ENCODE peak calls at places on chromosomes 11 and 22, in four cellular contexts. N is WTC11, M is activated B cell treated with CpG ODN at 0.5 μM for 24 hours, J is RWPE1. H is an unnamed sample.

GRCh38 chr11:19559746-19560145 is 152.9 kb upstream of the NAV2 start:
- DNase-seq in N (no peak), M (no peak), J (no peak), H (no peak)

GRCh38 chr11:62449451-62449851 is 30.6 kb downstream of the SCGB1A1 start:
- DNase-seq in N (no peak), M (no peak), J (peak; percentile 41), H (no peak)

GRCh38 chr11:94968334-94968958 is 4.9 kb downstream of the CWC15 start:
- DNase-seq in N (no peak), M (no peak), J (peak; percentile 26), H (no peak)

GRCh38 chr22:37355174-37355573 is 72.1 kb downstream of the ELFN2 start:
- DNase-seq in N (no peak), M (no peak), J (no peak), H (no peak)

GRCh38 chr11:130478204-130478701 is 29.8 kb downstream of the ADAMTS15 start:
- DNase-seq in N (no peak), M (no peak), J (peak; percentile 80), H (no peak)

GRCh38 chr11:60482361-60482760 is 10.2 kb upstream of the MS4A12 start:
- DNase-seq in N (no peak), M (no peak), J (no peak), H (no peak)

GRCh38 chr11:40162901-40163300 is 1296.6 kb downstream of the LRRC4C start:
- DNase-seq in N (no peak), M (no peak), J (no peak), H (no peak)

GRCh38 chr11:12441081-12441801 is 63.9 kb downstream of the PARVA start:
- DNase-seq in N (no peak), M (no peak), J (peak; percentile 15), H (no peak)

GRCh38 chr11:6656581-6656915 is 939 bp upstream of the DCHS1 start:
- DNase-seq in N (no peak), M (no peak), J (no peak), H (no peak)

GRCh38 chr11:47413908-47414684 is 5.7 kb downstream of the SLC39A13 start:
- DNase-seq in N (no peak), M (no peak), J (no peak), H (no peak)

GRCh38 chr11:32052218-32052617 is 38.7 kb upstream of the RCN1 start:
- DNase-seq in N (peak; percentile 56), M (no peak), J (peak; percentile 61), H (peak; percentile 35)

GRCh38 chr22:38792833-38793232 is 1.1 kb downstream of the DNAL4 start:
- DNase-seq in N (no peak), M (no peak), J (no peak), H (no peak)

GRCh38 chr11:128361451-128362020 is 225.8 kb downstream of the ETS1 start:
- DNase-seq in N (no peak), M (no peak), J (no peak), H (no peak)

GRCh38 chr11:120540744-120541143 is 29.2 kb downstream of the GRIK4 start:
- DNase-seq in N (no peak), M (no peak), J (no peak), H (no peak)

GRCh38 chr22:32852346-32853251 is 51.1 kb downstream of the TIMP3 start:
- DNase-seq in N (no peak), M (no peak), J (no peak), H (no peak)

GRCh38 chr11:92727769-92728168 is 241.7 kb upstream of the MTNR1B start:
- DNase-seq in N (no peak), M (no peak), J (no peak), H (no peak)

GRCh38 chr22:45865561-45866397 is 111.2 kb downstream of the WNT7B start:
- DNase-seq in N (peak; percentile 42), M (no peak), J (no peak), H (no peak)
- TF ChIP-seq CTCF in N (peak; percentile 12), M (no peak), J (no peak), H (no peak)

DNA sequence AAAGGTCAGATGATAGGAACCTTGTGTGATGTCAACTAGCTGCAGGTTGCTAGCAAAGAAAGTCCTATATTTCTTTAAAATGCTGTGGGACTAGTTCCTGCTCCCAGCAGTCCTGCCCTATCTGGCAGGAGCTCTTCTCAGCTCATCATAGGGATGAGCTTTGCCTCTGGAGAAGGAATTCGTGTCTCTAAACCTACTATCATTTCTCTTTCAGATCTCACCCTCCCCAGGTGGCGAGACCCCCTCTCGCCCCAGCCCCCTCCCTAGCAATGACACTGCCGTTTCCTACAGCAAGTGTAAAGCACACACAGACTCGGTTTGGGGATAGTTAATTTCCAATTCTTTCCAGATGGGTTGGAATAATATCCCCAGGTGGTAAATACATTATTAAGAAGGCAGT is 533.3 kb downstream of the OPCML start:
- DNase-seq in N (no peak), M (no peak), J (no peak), H (no peak)
- TF ChIP-seq CTCF in N (no peak), M (no peak), J (no peak), H (no peak)

DNA sequence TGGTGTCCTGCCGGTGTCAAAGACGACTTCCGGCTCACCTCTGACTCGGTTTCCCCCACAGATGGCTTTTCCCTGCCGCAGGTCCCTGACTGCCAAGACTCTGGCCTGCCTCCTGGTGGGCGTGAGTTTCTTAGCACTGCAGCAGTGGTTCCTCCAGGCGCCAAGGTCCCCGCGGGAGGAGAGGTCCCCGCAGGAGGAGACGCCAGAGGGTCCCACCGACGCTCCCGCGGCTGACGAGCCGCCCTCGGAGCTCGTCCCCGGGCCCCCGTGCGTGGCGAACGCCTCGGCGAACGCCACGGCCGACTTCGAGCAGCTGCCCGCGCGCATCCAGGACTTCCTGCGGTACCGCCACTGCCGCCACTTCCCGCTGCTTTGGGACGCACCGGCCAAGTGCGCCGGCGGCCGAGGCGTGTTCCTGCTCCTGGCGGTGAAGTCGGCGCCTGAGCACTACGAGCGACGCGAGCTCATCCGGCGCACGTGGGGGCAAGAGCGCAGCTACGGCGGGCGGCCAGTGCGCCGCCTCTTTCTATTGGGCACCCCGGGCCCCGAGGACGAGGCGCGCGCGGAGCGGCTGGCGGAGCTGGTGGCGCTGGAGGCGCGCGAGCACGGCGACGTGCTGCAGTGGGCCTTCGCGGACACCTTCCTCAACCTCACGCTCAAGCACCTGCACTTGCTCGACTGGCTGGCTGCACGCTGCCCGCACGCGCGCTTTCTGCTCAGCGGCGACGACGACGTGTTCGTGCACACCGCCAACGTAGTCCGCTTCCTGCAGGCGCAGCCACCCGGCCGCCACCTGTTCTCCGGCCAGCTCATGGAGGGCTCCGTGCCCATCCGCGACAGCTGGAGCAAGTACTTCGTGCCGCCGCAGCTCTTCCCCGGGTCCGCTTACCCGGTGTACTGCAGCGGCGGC is 5.5 kb downstream of the B3GNT6 start:
- DNase-seq in N (peak; percentile 71), M (no peak), J (peak; percentile 33), H (no peak)
- TF ChIP-seq CTCF in N (peak; percentile 52), M (no peak), J (peak; percentile 31), H (no peak)

GRCh38 chr22:42296883-42297282 is 26.4 kb upstream of the TCF20 start:
- DNase-seq in N (no peak), M (no peak), J (no peak), H (no peak)

GRCh38 chr22:42297778-42298177 is 27.3 kb upstream of the TCF20 start:
- DNase-seq in N (no peak), M (no peak), J (no peak), H (no peak)

GRCh38 chr22:42298746-42299145 is 28.3 kb upstream of the TCF20 start:
- DNase-seq in N (no peak), M (no peak), J (no peak), H (no peak)

GRCh38 chr22:42294034-42294985 is 23.9 kb upstream of the TCF20 start:
- DNase-seq in N (peak; percentile 89), M (no peak), J (peak; percentile 45), H (no peak)

GRCh38 chr22:42296381-42296853 is 26.0 kb upstream of the TCF20 start:
- DNase-seq in N (peak; percentile 54), M (no peak), J (no peak), H (no peak)
- TF ChIP-seq CTCF in N (no peak), M (no peak), J (no peak), H (no peak)

DNA sequence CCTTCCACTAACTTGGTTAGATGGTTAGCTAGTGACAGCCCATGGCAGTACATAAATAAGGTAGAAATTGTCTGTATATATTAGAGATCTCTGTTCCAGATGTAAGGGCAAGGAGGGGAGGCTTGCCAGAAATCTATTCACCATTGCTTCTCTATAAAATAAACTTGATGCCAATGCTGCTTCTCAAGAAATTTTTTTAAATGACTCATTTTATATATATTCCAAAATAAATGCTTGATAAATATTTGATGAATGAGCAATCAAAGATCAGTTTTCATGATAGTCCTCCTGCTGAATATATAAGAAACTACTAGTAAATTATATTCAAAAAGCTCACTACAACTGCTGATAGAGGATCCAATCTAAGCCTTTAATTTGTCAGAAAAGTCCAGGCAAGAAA is 710.6 kb upstream of the CCDC179 start:
- DNase-seq in N (no peak), M (no peak), J (no peak), H (no peak)
- TF ChIP-seq CTCF in N (no peak), M (no peak), J (no peak), H (no peak)

GRCh38 chr11:44324787-44325525 is 15.0 kb upstream of the ALX4 start:
- DNase-seq in N (no peak), M (no peak), J (no peak), H (no peak)

GRCh38 chr11:44327730-44328691 is 18.1 kb upstream of the ALX4 start:
- DNase-seq in N (no peak), M (no peak), J (no peak), H (no peak)

GRCh38 chr11:44325698-44326097 is 15.8 kb upstream of the ALX4 start:
- DNase-seq in N (no peak), M (no peak), J (no peak), H (no peak)

GRCh38 chr11:44324222-44324621 is 14.3 kb upstream of the ALX4 start:
- DNase-seq in N (no peak), M (no peak), J (no peak), H (no peak)

GRCh38 chr11:44326615-44327475 is 16.9 kb upstream of the ALX4 start:
- DNase-seq in N (no peak), M (no peak), J (no peak), H (no peak)
- TF ChIP-seq CTCF in N (no peak), M (no peak), J (no peak), H (no peak)

GRCh38 chr22:27706489-27706888 is 95.1 kb downstream of the MN1 start:
- DNase-seq in N (no peak), M (no peak), J (no peak), H (no peak)

GRCh38 chr22:27699676-27700075 is 101.9 kb downstream of the MN1 start:
- DNase-seq in N (no peak), M (no peak), J (no peak), H (no peak)

GRCh38 chr22:27705391-27706080 is 96.0 kb downstream of the MN1 start:
- DNase-seq in N (no peak), M (no peak), J (no peak), H (no peak)

GRCh38 chr22:27709919-27710452 is 91.6 kb downstream of the MN1 start:
- DNase-seq in N (no peak), M (no peak), J (no peak), H (no peak)

GRCh38 chr22:27704581-27704980 is 97.0 kb downstream of the MN1 start:
- DNase-seq in N (no peak), M (no peak), J (no peak), H (no peak)
- TF ChIP-seq CTCF in N (no peak), M (no peak), J (no peak), H (no peak)

GRCh38 chr11:108854366-108854765 is 189.5 kb downstream of the DDX10 start:
- DNase-seq in N (no peak), M (no peak), J (no peak), H (no peak)
- TF ChIP-seq CTCF in N (no peak), M (no peak), J (no peak), H (no peak)

H was measured in natural killer cell.